ENCODE peak calls at places on chromosomes 6 and 20, in seven cellular contexts. One of them, this sample, is unnamed.

GRCh38 chr6:35797837-35798526 is 859 bp upstream of the CLPS start:
- DNase-seq in astrocyte of the cerebellum: no peak
- DNase-seq in GM18507: no peak
- DNase-seq in psoas muscle: no peak
- DNase-seq in NCI-H1105: no peak
- DNase-seq in renal cortical epithelial cell: no peak
- DNase-seq in AG08395: no peak
- DNase-seq in this sample: no peak

GRCh38 chr6:158379336-158379735 is 67.1 kb downstream of the TULP4 start:
- DNase-seq in psoas muscle: no peak
- DNase-seq in renal cortical epithelial cell: no peak
- DNase-seq in astrocyte of the cerebellum: no peak
- DNase-seq in NCI-H1105: no peak
- DNase-seq in AG08395: no peak
- DNase-seq in GM18507: no peak
- DNase-seq in this sample: no peak

GRCh38 chr6:156809446-156810178 is 32.4 kb downstream of the ARID1B start:
- DNase-seq in GM18507: no peak
- DNase-seq in astrocyte of the cerebellum: no peak
- DNase-seq in psoas muscle: no peak
- DNase-seq in renal cortical epithelial cell: no peak
- DNase-seq in NCI-H1105: no peak
- DNase-seq in AG08395: no peak
- DNase-seq in this sample: no peak

GRCh38 chr6:3835055-3835731 is 14.0 kb upstream of the FAM50B start:
- DNase-seq in renal cortical epithelial cell: peak; percentile 91
- DNase-seq in psoas muscle: peak; percentile 81
- DNase-seq in astrocyte of the cerebellum: no peak
- DNase-seq in GM18507: no peak
- DNase-seq in NCI-H1105: no peak
- DNase-seq in AG08395: no peak
- DNase-seq in this sample: no peak

GRCh38 chr20:58308290-58308679 is 1.2 kb upstream of the RAB22A start:
- DNase-seq in NCI-H1105: no peak
- DNase-seq in renal cortical epithelial cell: no peak
- DNase-seq in AG08395: no peak
- DNase-seq in GM18507: no peak
- DNase-seq in astrocyte of the cerebellum: no peak
- DNase-seq in psoas muscle: no peak
- DNase-seq in this sample: no peak

GRCh38 chr6:150212745-150213144 is 69.9 kb downstream of the PPP1R14C start:
- DNase-seq in psoas muscle: no peak
- DNase-seq in AG08395: no peak
- DNase-seq in NCI-H1105: no peak
- DNase-seq in renal cortical epithelial cell: no peak
- DNase-seq in GM18507: no peak
- DNase-seq in astrocyte of the cerebellum: no peak
- DNase-seq in this sample: no peak

GRCh38 chr20:46306743-46307138 is 1.6 kb downstream of the CDH22 start:
- DNase-seq in AG08395: no peak
- DNase-seq in astrocyte of the cerebellum: no peak
- DNase-seq in psoas muscle: no peak
- DNase-seq in GM18507: no peak
- DNase-seq in renal cortical epithelial cell: no peak
- DNase-seq in NCI-H1105: no peak
- DNase-seq in this sample: no peak

GRCh38 chr20:36434383-36434782 is 106.9 kb upstream of the MYL9 start:
- DNase-seq in renal cortical epithelial cell: no peak
- DNase-seq in NCI-H1105: no peak
- DNase-seq in psoas muscle: no peak
- DNase-seq in AG08395: no peak
- DNase-seq in GM18507: no peak
- DNase-seq in astrocyte of the cerebellum: no peak
- DNase-seq in this sample: no peak

GRCh38 chr6:64034840-64035656 is 399.4 kb downstream of the PHF3 start:
- DNase-seq in AG08395: no peak
- DNase-seq in astrocyte of the cerebellum: no peak
- DNase-seq in psoas muscle: no peak
- DNase-seq in renal cortical epithelial cell: peak; percentile 19
- DNase-seq in GM18507: no peak
- DNase-seq in NCI-H1105: no peak
- DNase-seq in this sample: no peak

GRCh38 chr6:78324213-78324612 is 543.1 kb upstream of the IRAK1BP1 start:
- DNase-seq in NCI-H1105: no peak
- DNase-seq in psoas muscle: no peak
- DNase-seq in renal cortical epithelial cell: no peak
- DNase-seq in astrocyte of the cerebellum: no peak
- DNase-seq in AG08395: no peak
- DNase-seq in GM18507: no peak
- DNase-seq in this sample: no peak

GRCh38 chr6:53359088-53359842 is 10.5 kb upstream of the ELOVL5 start:
- DNase-seq in NCI-H1105: peak; percentile 93
- DNase-seq in renal cortical epithelial cell: peak; percentile 85
- DNase-seq in psoas muscle: peak; percentile 96
- DNase-seq in astrocyte of the cerebellum: peak; percentile 88
- DNase-seq in GM18507: peak; percentile 93
- DNase-seq in AG08395: peak; percentile 98
- DNase-seq in this sample: peak; percentile 89

GRCh38 chr6:154297711-154298110 is 58.9 kb downstream of the IPCEF1 start:
- DNase-seq in astrocyte of the cerebellum: no peak
- DNase-seq in psoas muscle: no peak
- DNase-seq in NCI-H1105: no peak
- DNase-seq in renal cortical epithelial cell: peak; percentile 62
- DNase-seq in AG08395: no peak
- DNase-seq in GM18507: no peak
- DNase-seq in this sample: no peak

GRCh38 chr20:52457826-52458225 is 266.2 kb upstream of the ZFP64 start:
- DNase-seq in renal cortical epithelial cell: peak; percentile 25
- DNase-seq in astrocyte of the cerebellum: no peak
- DNase-seq in GM18507: no peak
- DNase-seq in NCI-H1105: no peak
- DNase-seq in psoas muscle: no peak
- DNase-seq in AG08395: peak; percentile 17
- DNase-seq in this sample: no peak

GRCh38 chr6:2073476-2073875 is 171.9 kb downstream of the GMDS start:
- DNase-seq in AG08395: no peak
- DNase-seq in psoas muscle: no peak
- DNase-seq in GM18507: no peak
- DNase-seq in NCI-H1105: no peak
- DNase-seq in renal cortical epithelial cell: no peak
- DNase-seq in astrocyte of the cerebellum: no peak
- DNase-seq in this sample: no peak

GRCh38 chr20:38497246-38497645 is 24.6 kb downstream of the RALGAPB start:
- DNase-seq in renal cortical epithelial cell: peak; percentile 6
- DNase-seq in GM18507: no peak
- DNase-seq in psoas muscle: no peak
- DNase-seq in AG08395: no peak
- DNase-seq in NCI-H1105: no peak
- DNase-seq in astrocyte of the cerebellum: no peak
- DNase-seq in this sample: no peak

GRCh38 chr6:116217069-116217468 is 36.8 kb downstream of the TSPYL4 start:
- DNase-seq in GM18507: no peak
- DNase-seq in psoas muscle: no peak
- DNase-seq in renal cortical epithelial cell: peak; percentile 49
- DNase-seq in NCI-H1105: no peak
- DNase-seq in AG08395: peak; percentile 35
- DNase-seq in astrocyte of the cerebellum: peak; percentile 23
- DNase-seq in this sample: peak; percentile 60

GRCh38 chr6:45991189-45991588 is 24.5 kb downstream of the CLIC5 start:
- DNase-seq in psoas muscle: no peak
- DNase-seq in AG08395: no peak
- DNase-seq in NCI-H1105: no peak
- DNase-seq in renal cortical epithelial cell: no peak
- DNase-seq in GM18507: no peak
- DNase-seq in astrocyte of the cerebellum: no peak
- DNase-seq in this sample: no peak

This sample was measured in HFFc6.